ENCODE peak calls at places on chromosome 17, in four cellular contexts. J, N, D and U are unnamed samples.

GRCh38 chr17:82287849-82288601 is 14.5 kb upstream of the CSNK1D start:
- DNase-seq in J (peak), N (no peak), D (no peak), U (peak)

GRCh38 chr17:73863761-73864535 is 219.7 kb upstream of the SDK2 start:
- DNase-seq in J (no peak), N (no peak), D (no peak), U (no peak)

GRCh38 chr17:73291260-73291801 is 20.5 kb downstream of the CDC42EP4 start:
- DNase-seq in J (no peak), N (no peak), D (no peak), U (peak)

GRCh38 chr17:49995055-49995738 is at the start of gene DLX3:
- DNase-seq in J (peak), N (peak), D (no peak), U (peak)

GRCh38 chr17:38750312-38751121 is 2.0 kb upstream of the PSMB3 start:
- DNase-seq in J (no peak), N (peak), D (no peak), U (no peak)

GRCh38 chr17:49845210-49845782 is 2.6 kb downstream of the TAC4 start:
- DNase-seq in J (no peak), N (no peak), D (no peak), U (no peak)

GRCh38 chr17:57557793-57558681 is 187.1 kb downstream of the CCDC182 start:
- DNase-seq in J (no peak), N (no peak), D (no peak), U (peak)

GRCh38 chr17:71938340-71939010 is 182.3 kb upstream of the SOX9 start:
- DNase-seq in J (no peak), N (no peak), D (no peak), U (no peak)

GRCh38 chr17:39813631-39814030 is 50.5 kb downstream of the IKZF3 start:
- DNase-seq in J (no peak), N (no peak), D (no peak), U (no peak)

GRCh38 chr17:43832168-43832975 is 574 bp downstream of the MPP3 start:
- DNase-seq in J (no peak), N (peak), D (no peak), U (peak)

GRCh38 chr17:5541610-5542202 is 42.6 kb downstream of the NLRP1 start:
- DNase-seq in J (no peak), N (peak), D (peak), U (no peak)

GRCh38 chr17:2376107-2376506 is 24.8 kb downstream of the MNT start:
- DNase-seq in J (no peak), N (peak), D (no peak), U (no peak)

GRCh38 chr17:78120971-78121800 is 7.4 kb downstream of the TMC6 start:
- DNase-seq in J (no peak), N (no peak), D (no peak), U (no peak)

GRCh38 chr17:17511971-17512858 is 16.0 kb upstream of the RASD1 start:
- DNase-seq in J (peak), N (no peak), D (no peak), U (peak)

GRCh38 chr17:4900231-4901107 is 1.1 kb downstream of the C17orf107 start:
- DNase-seq in J (no peak), N (peak), D (no peak), U (no peak)

GRCh38 chr17:50356418-50356817 is 10.5 kb downstream of the XYLT2 start:
- DNase-seq in J (no peak), N (no peak), D (no peak), U (no peak)

GRCh38 chr17:27807567-27808470 is 7.5 kb upstream of the NOS2 start:
- DNase-seq in J (no peak), N (no peak), D (no peak), U (no peak)

GRCh38 chr17:5789443-5789842 is 205.1 kb upstream of the NLRP1 start:
- DNase-seq in J (no peak), N (no peak), D (no peak), U (no peak)

GRCh38 chr17:32289454-32289853 is 23.8 kb downstream of the RHBDL3 start:
- DNase-seq in J (no peak), N (peak), D (no peak), U (no peak)

GRCh38 chr17:68325961-68326360 is 34.7 kb downstream of the ARSG start:
- DNase-seq in J (no peak), N (no peak), D (no peak), U (no peak)

GRCh38 chr17:38981640-38982039 is 14.4 kb upstream of the FBXO47 start:
- DNase-seq in J (no peak), N (no peak), D (no peak), U (no peak)

GRCh38 chr17:48994548-48995331 is 2.4 kb upstream of the IGF2BP1 start:
- DNase-seq in J (no peak), N (no peak), D (no peak), U (no peak)

GRCh38 chr17:2691965-2692780 is 19.4 kb downstream of the CLUH start:
- DNase-seq in J (peak), N (peak), D (no peak), U (no peak)

GRCh38 chr17:41695134-41695661 is 6.5 kb downstream of the EIF1 start:
- DNase-seq in J (no peak), N (no peak), D (no peak), U (no peak)

GRCh38 chr17:60398227-60398959 is 6.5 kb upstream of the USP32 start:
- DNase-seq in J (no peak), N (no peak), D (no peak), U (no peak)

GRCh38 chr17:11308550-11308949 is 67.5 kb downstream of the SHISA6 start:
- DNase-seq in J (no peak), N (no peak), D (no peak), U (no peak)

GRCh38 chr17:17624776-17625175 is 33.3 kb upstream of the PEMT start:
- DNase-seq in J (no peak), N (no peak), D (no peak), U (no peak)

GRCh38 chr17:40547079-40547784 is 18.0 kb downstream of the CCR7 start:
- DNase-seq in J (peak), N (no peak), D (no peak), U (no peak)

GRCh38 chr17:12973496-12974318 is 44.1 kb downstream of the ELAC2 start:
- DNase-seq in J (no peak), N (peak), D (no peak), U (no peak)

GRCh38 chr17:2190014-2190413 is 113.6 kb downstream of the SMG6 start:
- DNase-seq in J (no peak), N (no peak), D (no peak), U (no peak)

GRCh38 chr17:76683011-76683755 is 27.6 kb downstream of the MXRA7 start:
- DNase-seq in J (no peak), N (peak), D (no peak), U (no peak)

GRCh38 chr17:76368545-76368944 is 14.8 kb upstream of the PRPSAP1 start:
- DNase-seq in J (no peak), N (peak), D (no peak), U (peak)

GRCh38 chr17:68544521-68544920 is 32.3 kb downstream of the PRKAR1A start:
- DNase-seq in J (no peak), N (no peak), D (no peak), U (no peak)

GRCh38 chr17:48754500-48755261 is 26.1 kb upstream of the HOXB13 start:
- DNase-seq in J (no peak), N (peak), D (no peak), U (no peak)

GRCh38 chr17:48647103-48647963 is 21.2 kb upstream of the HOXB9 start:
- DNase-seq in J (no peak), N (peak), D (no peak), U (no peak)

GRCh38 chr17:47204722-47205418 is 4.3 kb upstream of the MYL4 start:
- DNase-seq in J (no peak), N (no peak), D (no peak), U (no peak)

GRCh38 chr17:47207143-47208067 is 1.7 kb upstream of the MYL4 start:
- DNase-seq in J (no peak), N (no peak), D (no peak), U (no peak)

GRCh38 chr17:47208744-47209488 is at the start of gene MYL4:
- DNase-seq in J (no peak), N (no peak), D (no peak), U (no peak)

GRCh38 chr17:47203984-47204721 is 5.0 kb upstream of the MYL4 start:
- DNase-seq in J (no peak), N (no peak), D (no peak), U (peak)

DNA sequence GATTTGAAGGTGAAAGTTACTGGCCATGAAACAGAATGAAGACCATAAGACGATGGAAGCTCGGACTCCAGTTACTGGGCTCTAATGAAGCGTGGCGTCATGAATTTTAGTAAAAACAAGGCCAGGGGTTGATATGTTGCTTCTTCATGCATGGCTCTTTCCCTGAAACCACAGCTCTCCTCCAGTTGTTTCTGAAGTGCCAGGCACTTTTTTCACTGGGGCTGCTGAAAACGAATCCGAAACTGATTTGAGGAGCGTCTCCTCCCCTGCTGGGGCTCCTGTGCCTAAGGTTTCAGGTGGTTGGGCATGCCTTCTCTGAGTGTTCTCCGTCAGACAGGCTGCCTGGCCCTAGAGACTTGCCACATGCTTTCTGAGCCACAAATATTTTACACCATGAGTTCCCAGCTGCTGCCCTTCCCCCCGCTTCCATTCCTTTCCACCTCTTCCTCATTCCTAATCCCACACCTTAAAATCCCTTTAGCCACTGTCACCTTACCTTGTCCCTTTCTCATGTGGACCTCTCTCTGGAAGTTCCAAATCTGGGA is 3.7 kb upstream of the MYL4 start:
- DNase-seq in J (peak), N (peak), D (no peak), U (peak)
- H3K4me3 ChIP-seq in J (peak), N (no peak), D (no peak), U (no peak)

DNA sequence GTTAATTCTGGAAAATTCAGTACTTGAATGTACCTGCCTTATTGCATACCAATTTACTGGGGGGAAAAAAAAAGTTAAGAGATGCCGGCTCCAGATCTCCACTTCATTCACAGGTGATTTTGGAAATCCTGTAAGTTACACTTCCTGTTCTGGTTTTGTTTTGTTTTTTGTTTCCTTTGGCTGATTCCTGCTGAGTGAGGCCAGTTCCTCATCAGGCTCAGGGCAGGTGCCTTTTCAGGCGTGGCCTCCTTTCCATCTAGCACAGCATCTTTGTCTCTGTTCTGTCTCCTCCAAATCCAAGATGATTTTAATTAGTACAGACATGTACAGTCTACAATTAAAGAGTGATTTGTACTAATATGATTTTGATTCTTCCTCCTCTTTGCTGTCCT is 19.2 kb downstream of the CYB561 start:
- DNase-seq in J (no peak), N (no peak), D (no peak), U (no peak)
- H3K27ac ChIP-seq in J (no peak), N (no peak), D (no peak), U (no peak)

DNA sequence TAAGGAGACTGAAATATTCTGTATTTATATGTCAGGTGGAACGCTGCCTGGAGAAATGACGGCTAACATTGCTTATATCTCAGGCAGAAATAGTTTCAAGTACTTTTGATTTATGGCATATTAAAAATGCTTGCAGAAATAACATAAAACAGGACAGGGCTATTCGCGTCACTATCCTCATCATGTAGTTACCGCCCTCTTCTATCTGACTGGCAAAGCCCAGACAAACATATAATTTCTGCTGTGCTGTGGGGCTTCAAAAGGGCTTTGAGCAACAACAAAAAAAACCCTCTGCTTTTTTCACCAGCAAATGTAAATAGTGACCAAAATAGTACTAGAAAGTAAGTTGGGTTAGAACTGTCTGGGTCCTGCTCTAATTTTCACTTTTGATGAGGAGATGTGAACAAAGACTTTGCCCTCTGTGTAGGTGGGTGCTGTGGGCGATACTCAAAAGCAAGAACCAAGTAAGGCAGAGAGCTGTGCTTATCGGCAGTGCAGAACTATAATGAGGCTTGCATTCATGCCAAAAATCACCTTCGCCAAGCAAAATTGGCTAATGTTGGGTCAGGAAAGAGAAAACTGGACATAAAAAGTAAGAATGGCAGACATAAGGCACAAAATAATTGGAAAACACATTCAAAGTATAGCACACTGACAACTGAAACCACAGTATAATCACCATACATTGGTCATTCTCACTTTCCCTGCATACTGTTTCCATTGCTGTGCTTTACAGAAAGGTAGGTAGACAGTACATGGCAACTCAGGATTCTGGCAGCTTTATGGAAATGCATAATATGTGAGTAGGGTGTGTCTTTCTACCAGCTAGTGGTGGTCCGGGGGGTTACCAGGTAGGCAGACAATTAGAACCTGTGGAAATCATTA is 151.2 kb upstream of the AXIN2 start:
- DNase-seq in J (no peak), N (no peak), D (no peak), U (no peak)
- H3K4me3 ChIP-seq in J (no peak), N (no peak), D (no peak), U (no peak)

GRCh38 chr17:65156185-65156834 is 19.1 kb downstream of the RGS9 start:
- DNase-seq in J (no peak), N (no peak), D (no peak), U (no peak)
- H3K27ac ChIP-seq in J (no peak), N (no peak), D (no peak), U (no peak)

GRCh38 chr17:16492613-16493290 is 759 bp upstream of the LRRC75A start:
- DNase-seq in J (no peak), N (peak), D (no peak), U (no peak)
- H3K4me3 ChIP-seq in J (peak), N (peak), D (peak), U (peak)

GRCh38 chr17:79946352-79947231 is 89.1 kb downstream of the TBC1D16 start:
- DNase-seq in J (no peak), N (no peak), D (no peak), U (no peak)
- H3K27ac ChIP-seq in J (no peak), N (no peak), D (no peak), U (no peak)

GRCh38 chr17:55265434-55266021 is 768 bp downstream of the HLF start:
- DNase-seq in J (no peak), N (peak), D (no peak), U (no peak)

GRCh38 chr17:55264640-55265298 is at the start of gene HLF:
- DNase-seq in J (peak), N (peak), D (peak), U (no peak)

GRCh38 chr17:55264273-55264639 is 504 bp upstream of the HLF start:
- DNase-seq in J (no peak), N (peak), D (no peak), U (no peak)

GRCh38 chr17:55261311-55261710 is 3.4 kb upstream of the HLF start:
- DNase-seq in J (no peak), N (no peak), D (no peak), U (no peak)

DNA sequence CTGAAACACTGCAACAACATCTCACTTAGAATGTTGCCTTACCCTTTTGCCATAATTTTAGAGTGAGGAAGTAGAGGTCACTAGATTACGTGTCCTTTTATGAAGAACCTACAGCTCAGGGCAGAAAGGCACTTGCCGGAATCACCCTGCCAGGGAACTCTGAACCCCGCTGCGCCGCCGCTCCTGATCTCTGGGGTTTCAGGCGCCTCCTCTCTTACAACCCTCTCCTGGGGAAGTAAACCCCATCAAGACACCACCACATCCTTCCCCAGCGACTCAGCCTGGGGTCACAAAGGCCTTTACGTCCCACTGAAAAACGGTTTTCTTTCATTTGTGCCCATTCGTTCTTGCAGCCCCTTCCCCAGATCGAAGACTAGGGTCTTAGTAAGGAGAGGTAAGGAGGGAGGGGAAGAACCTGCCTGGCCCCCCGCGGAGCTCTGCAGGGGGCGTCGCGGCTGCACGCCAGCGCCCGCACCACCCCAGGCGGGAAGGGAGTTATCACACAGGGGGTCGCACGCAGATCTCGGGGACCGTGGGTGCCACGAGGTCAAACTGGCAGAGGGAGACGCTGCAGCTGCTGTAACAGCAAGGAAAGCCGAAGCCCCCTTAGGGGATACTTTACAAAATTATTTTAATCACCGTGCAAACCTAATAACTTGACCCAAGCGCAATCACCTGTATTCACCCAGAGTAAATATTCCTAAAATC is 1.0 kb upstream of the HLF start:
- DNase-seq in J (no peak), N (peak), D (no peak), U (no peak)
- H3K4me3 ChIP-seq in J (peak), N (peak), D (peak), U (no peak)